ENCODE peak calls at places on chromosomes 4 and X, in ten cellular contexts. M is CD8-positive, alpha-beta memory T cell; D is pancreas; T is GM12865; L is NCI-H510A; V is COR-L47; I is upper lobe of left lung; Z is HEK293T; R is HFFc6; A is effector memory CD8-positive, alpha-beta T cell. G is an unnamed sample.

GRCh38 chrX:15356444-15356843 is 21.1 kb upstream of the PIGA start:
- DNase-seq in M (no peak), D (no peak), T (no peak), L (no peak), V (no peak), I (no peak), Z (no peak), R (no peak), A (no peak), G (no peak)

GRCh38 chr4:41217373-41217772 is 3.0 kb upstream of the APBB2 start:
- DNase-seq in M (no peak), D (no peak), T (no peak), L (no peak), V (no peak), I (no peak), Z (no peak), R (no peak), A (no peak), G (no peak)

GRCh38 chrX:30301203-30301602 is 8.0 kb downstream of the NR0B1 start:
- DNase-seq in M (no peak), D (no peak), T (no peak), L (no peak), V (no peak), I (no peak), Z (no peak), R (no peak), A (no peak), G (no peak)

GRCh38 chrX:23269923-23270322 is 64.7 kb upstream of the PTCHD1 start:
- DNase-seq in M (no peak), D (no peak), T (no peak), L (no peak), V (no peak), I (no peak), Z (no peak), R (no peak), A (no peak), G (no peak)

GRCh38 chr4:131091896-131092295 is 1995.9 kb downstream of the C4orf33 start:
- DNase-seq in M (no peak), D (no peak), T (peak), L (no peak), V (peak), I (no peak), Z (peak), R (peak), A (no peak), G (no peak)

GRCh38 chrX:154013614-154014360 is 5.9 kb downstream of the IRAK1 start:
- DNase-seq in M (peak), D (peak), T (peak), L (no peak), V (no peak), I (peak), Z (peak), R (no peak), A (peak), G (peak)

GRCh38 chr4:1538096-1538410 is 131.8 kb upstream of the NKX1-1 start:
- DNase-seq in M (no peak), D (peak), T (no peak), L (no peak), V (no peak), I (no peak), Z (no peak), R (no peak), A (no peak), G (no peak)

GRCh38 chr4:154416183-154416543 is 75.4 kb downstream of the DCHS2 start:
- DNase-seq in M (no peak), D (no peak), T (peak), L (no peak), V (no peak), I (peak), Z (peak), R (no peak), A (no peak), G (no peak)

GRCh38 chr4:12889054-12889453 is 595.1 kb downstream of the RAB28 start:
- DNase-seq in M (no peak), D (no peak), T (no peak), L (no peak), V (no peak), I (no peak), Z (no peak), R (no peak), A (no peak), G (no peak)

GRCh38 chr4:53598483-53598882 is 7.2 kb upstream of the LNX1 start:
- DNase-seq in M (no peak), D (no peak), T (no peak), L (no peak), V (no peak), I (no peak), Z (no peak), R (no peak), A (no peak), G (no peak)

GRCh38 chrX:19744231-19744630 is 143.2 kb downstream of the SH3KBP1 start:
- DNase-seq in M (no peak), D (no peak), T (no peak), L (no peak), V (no peak), I (no peak), Z (no peak), R (no peak), A (no peak), G (no peak)

GRCh38 chrX:46258356-46258755 is 286.9 kb downstream of the ZNF674 start:
- DNase-seq in M (no peak), D (no peak), T (no peak), L (no peak), V (no peak), I (no peak), Z (no peak), R (peak), A (no peak), G (no peak)

GRCh38 chr4:7904108-7904516 is 35.5 kb downstream of the AFAP1 start:
- DNase-seq in M (no peak), D (no peak), T (no peak), L (no peak), V (no peak), I (no peak), Z (no peak), R (peak), A (no peak), G (no peak)

GRCh38 chr4:26263165-26263564 is 57.6 kb upstream of the RBPJ start:
- DNase-seq in M (no peak), D (no peak), T (peak), L (peak), V (no peak), I (no peak), Z (peak), R (no peak), A (no peak), G (no peak)

GRCh38 chr4:183960021-183960420 is 54.9 kb downstream of the STOX2 start:
- DNase-seq in M (no peak), D (peak), T (no peak), L (peak), V (peak), I (no peak), Z (peak), R (no peak), A (no peak), G (no peak)

GRCh38 chr4:162272215-162272614 is 108.4 kb upstream of the FSTL5 start:
- DNase-seq in M (no peak), D (no peak), T (no peak), L (no peak), V (no peak), I (no peak), Z (no peak), R (no peak), A (no peak), G (no peak)

GRCh38 chr4:6990661-6991060 is 52.5 kb upstream of the TADA2B start:
- DNase-seq in M (no peak), D (no peak), T (no peak), L (no peak), V (no peak), I (no peak), Z (no peak), R (no peak), A (no peak), G (no peak)

GRCh38 chr4:123304151-123305021 is 92.2 kb upstream of the SPRY1 start:
- DNase-seq in M (no peak), D (no peak), T (peak), L (peak), V (peak), I (peak), Z (no peak), R (no peak), A (no peak), G (no peak)

GRCh38 chrX:17968367-17968766 is 107.3 kb upstream of the RAI2 start:
- DNase-seq in M (no peak), D (no peak), T (no peak), L (peak), V (peak), I (no peak), Z (no peak), R (no peak), A (no peak), G (no peak)

GRCh38 chr4:126850286-126850685 is 782.5 kb upstream of the INTU start:
- DNase-seq in M (no peak), D (no peak), T (no peak), L (no peak), V (no peak), I (no peak), Z (no peak), R (peak), A (no peak), G (no peak)

GRCh38 chr4:151152033-151152432 is 52.6 kb downstream of the RPS3A start:
- DNase-seq in M (no peak), D (no peak), T (no peak), L (no peak), V (peak), I (no peak), Z (no peak), R (no peak), A (no peak), G (no peak)

GRCh38 chr4:184887947-184888346 is 62.2 kb upstream of the ACSL1 start:
- DNase-seq in M (no peak), D (no peak), T (no peak), L (no peak), V (no peak), I (no peak), Z (no peak), R (no peak), A (no peak), G (no peak)

GRCh38 chrX:48786825-48787538 is 592 bp downstream of the GATA1 start:
- DNase-seq in M (no peak), D (no peak), T (no peak), L (no peak), V (no peak), I (no peak), Z (no peak), R (no peak), A (no peak), G (no peak)

GRCh38 chr4:185945906-185946305 is 123.0 kb upstream of the TLR3 start:
- DNase-seq in M (no peak), D (no peak), T (peak), L (no peak), V (no peak), I (no peak), Z (no peak), R (no peak), A (no peak), G (no peak)

GRCh38 chr4:184274288-184274951 is 56.7 kb upstream of the ENPP6 start:
- DNase-seq in M (no peak), D (no peak), T (no peak), L (no peak), V (no peak), I (peak), Z (no peak), R (peak), A (no peak), G (no peak)

GRCh38 chrX:154729439-154729838 is 21.4 kb downstream of the GAB3 start:
- DNase-seq in M (no peak), D (no peak), T (no peak), L (no peak), V (no peak), I (no peak), Z (no peak), R (no peak), A (no peak), G (no peak)

GRCh38 chr4:155796031-155796430 is 37.2 kb downstream of the GUCY1B1 start:
- DNase-seq in M (no peak), D (no peak), T (peak), L (no peak), V (no peak), I (no peak), Z (peak), R (peak), A (no peak), G (no peak)

GRCh38 chr4:106687026-106687425 is 318.4 kb upstream of the GIMD1 start:
- DNase-seq in M (no peak), D (no peak), T (no peak), L (no peak), V (no peak), I (no peak), Z (no peak), R (no peak), A (no peak), G (no peak)

G was measured in naive thymus-derived CD4-positive, alpha-beta T cell.